ENCODE peak calls at places on chromosomes 12 and 14, in ten cellular contexts. Y is GDM1, F is NCI-H1105 treated with DMSO at 0.1 percent for 48 hours, D is cerebellar cortex, L is caudate nucleus, W is upper lobe of right lung, O is glutamatergic neuron, G is posterior cingulate gyrus, S is EL, P is right lobe of liver. M is an unnamed sample.

GRCh38 chr12:52056801-52057613 is 5.8 kb downstream of the NR4A1 start:
- DNase-seq in Y (no peak), W (no peak), O (no peak), G (no peak), P (no peak), L (no peak), F (no peak), D (no peak), S (no peak), M (no peak)

GRCh38 chr12:113424915-113425823 is 3.0 kb downstream of the SDSL start:
- DNase-seq in L (peak), G (peak), D (peak), O (peak), F (no peak), W (peak), P (peak), S (peak), Y (peak), M (peak)

GRCh38 chr12:106710143-106710893 is 64.2 kb upstream of the RIC8B start:
- DNase-seq in O (no peak), Y (no peak), W (no peak), D (no peak), L (no peak), F (peak), G (no peak), S (no peak), P (no peak), M (peak)

GRCh38 chr12:46661161-46661845 is 164.5 kb downstream of the SLC38A4 start:
- DNase-seq in L (no peak), F (peak), G (no peak), D (peak), S (peak), W (no peak), O (no peak), P (no peak), Y (peak), M (peak)

GRCh38 chr12:115930336-115930735 is 347.2 kb downstream of the MED13L start:
- DNase-seq in W (no peak), G (no peak), F (no peak), D (no peak), S (no peak), L (no peak), O (no peak), Y (no peak), P (no peak), M (no peak)

GRCh38 chr12:2876431-2877046 is 435 bp downstream of the FOXM1 start:
- DNase-seq in F (peak), L (no peak), Y (peak), S (peak), G (no peak), O (no peak), P (peak), W (no peak), D (no peak), M (no peak)

GRCh38 chr14:23447634-23448353 is 12.3 kb upstream of the MYH7 start:
- DNase-seq in W (no peak), F (no peak), S (no peak), Y (no peak), P (no peak), D (no peak), L (no peak), O (no peak), G (no peak), M (no peak)

GRCh38 chr14:95557832-95558231 is 23.0 kb downstream of the GLRX5 start:
- DNase-seq in F (no peak), L (no peak), D (no peak), O (no peak), G (no peak), P (no peak), Y (no peak), W (no peak), S (no peak), M (no peak)

GRCh38 chr14:34203271-34203722 is 252.4 kb upstream of the EGLN3 start:
- DNase-seq in P (no peak), Y (no peak), G (no peak), L (no peak), D (no peak), F (no peak), S (no peak), O (no peak), W (no peak), M (no peak)

GRCh38 chr14:87351007-87351406 is 642.0 kb downstream of the GALC start:
- DNase-seq in O (no peak), L (no peak), G (no peak), W (no peak), F (no peak), D (no peak), Y (no peak), P (no peak), S (no peak), M (no peak)

GRCh38 chr14:76193696-76194095 is 42.0 kb downstream of the GPATCH2L start:
- DNase-seq in F (no peak), W (no peak), Y (no peak), D (no peak), L (no peak), P (no peak), S (no peak), G (no peak), O (no peak), M (no peak)

GRCh38 chr12:6606331-6607131 is 648 bp downstream of the CHD4 start:
- DNase-seq in O (peak), L (peak), S (peak), D (peak), W (peak), Y (no peak), F (no peak), P (peak), G (peak), M (no peak)

GRCh38 chr14:28777773-28778606 is 11.4 kb downstream of the FOXG1 start:
- DNase-seq in Y (no peak), O (no peak), D (no peak), P (no peak), L (no peak), G (no peak), F (no peak), S (no peak), W (no peak), M (no peak)

GRCh38 chr14:101862177-101862576 is 100.7 kb downstream of the PPP2R5C start:
- DNase-seq in Y (no peak), W (no peak), G (no peak), S (peak), O (no peak), F (no peak), P (no peak), D (no peak), L (no peak), M (no peak)

GRCh38 chr12:101967506-101967905 is 90.1 kb downstream of the DRAM1 start:
- DNase-seq in W (no peak), G (no peak), O (no peak), S (no peak), L (no peak), F (no peak), P (no peak), D (no peak), Y (no peak), M (no peak)

GRCh38 chr14:95464103-95464502 is 52.3 kb downstream of the SYNE3 start:
- DNase-seq in O (no peak), F (no peak), L (no peak), Y (no peak), W (no peak), P (no peak), S (no peak), D (no peak), G (no peak), M (no peak)

GRCh38 chr12:100372846-100373245 is 16.0 kb downstream of the SLC17A8 start:
- DNase-seq in D (no peak), G (no peak), S (no peak), F (no peak), O (peak), P (no peak), W (no peak), Y (no peak), L (no peak), M (peak)

GRCh38 chr14:22264759-22265158 is 324.3 kb downstream of the DAD1 start:
- DNase-seq in O (no peak), L (no peak), G (no peak), F (no peak), D (no peak), P (no peak), S (no peak), Y (no peak), W (no peak), M (no peak)

GRCh38 chr12:32399373-32400113 is at the start of gene FGD4:
- DNase-seq in S (peak), O (peak), P (peak), L (peak), F (peak), W (peak), D (peak), Y (peak), G (peak), M (peak)

GRCh38 chr14:88204221-88204620 is 118.8 kb downstream of the KCNK10 start:
- DNase-seq in P (no peak), S (no peak), F (peak), Y (no peak), G (no peak), W (no peak), L (no peak), O (no peak), D (peak), M (no peak)

GRCh38 chr12:104358353-104359003 is 54.9 kb downstream of the EID3 start:
- DNase-seq in L (peak), P (peak), F (peak), S (peak), G (peak), Y (peak), O (peak), W (peak), D (peak), M (no peak)

GRCh38 chr12:16473610-16474326 is 126.3 kb downstream of the MGST1 start:
- DNase-seq in Y (no peak), O (no peak), P (no peak), F (no peak), S (no peak), W (no peak), G (no peak), L (no peak), D (no peak), M (no peak)

GRCh38 chr14:91038439-91038838 is 22.0 kb downstream of the RPS6KA5 start:
- DNase-seq in L (no peak), Y (no peak), S (no peak), G (peak), P (no peak), D (no peak), W (no peak), F (no peak), O (no peak), M (no peak)

GRCh38 chr14:35331605-35332516 is 39.7 kb downstream of the PSMA6 start:
- DNase-seq in F (no peak), P (no peak), L (no peak), S (peak), D (no peak), O (no peak), G (no peak), Y (no peak), W (peak), M (no peak)

GRCh38 chr12:65656904-65657351 is 167.4 kb upstream of the HMGA2 start:
- DNase-seq in S (peak), P (no peak), O (no peak), L (no peak), D (peak), W (no peak), Y (no peak), F (no peak), G (no peak), M (no peak)

GRCh38 chr12:60152756-60153155 is 556.9 kb downstream of the SLC16A7 start:
- DNase-seq in O (no peak), L (no peak), D (no peak), P (no peak), Y (no peak), W (no peak), G (no peak), S (no peak), F (no peak), M (no peak)

GRCh38 chr12:87928046-87928445 is 101.2 kb downstream of the C12orf50 start:
- DNase-seq in W (no peak), O (no peak), L (no peak), Y (no peak), F (no peak), S (no peak), D (no peak), G (no peak), P (no peak), M (no peak)

GRCh38 chr12:116266220-116266619 is 11.3 kb downstream of the MED13L start:
- DNase-seq in S (peak), Y (no peak), F (no peak), G (no peak), P (no peak), W (no peak), O (no peak), D (peak), L (no peak), M (no peak)

GRCh38 chr12:79844693-79845092 is 90.2 kb downstream of the PPP1R12A start:
- DNase-seq in L (no peak), Y (no peak), W (no peak), P (no peak), F (no peak), G (no peak), D (no peak), O (no peak), S (peak), M (peak)

GRCh38 chr14:61561657-61562276 is 133.5 kb upstream of the HIF1A start:
- DNase-seq in O (no peak), Y (no peak), S (peak), F (no peak), L (no peak), W (peak), D (no peak), P (peak), G (no peak), M (no peak)

GRCh38 chr14:35416108-35416750 is 11.7 kb upstream of the NFKBIA start:
- DNase-seq in G (no peak), D (no peak), O (no peak), Y (no peak), P (no peak), S (peak), L (no peak), F (no peak), W (no peak), M (no peak)

GRCh38 chr12:25497021-25497420 is 56.1 kb downstream of the LMNTD1 start:
- DNase-seq in W (no peak), D (no peak), Y (no peak), O (no peak), G (no peak), S (no peak), L (no peak), F (no peak), P (no peak), M (no peak)

GRCh38 chr12:82517027-82517426 is 158.7 kb downstream of the METTL25 start:
- DNase-seq in F (no peak), D (peak), Y (peak), G (no peak), O (peak), P (no peak), L (no peak), S (peak), W (no peak), M (no peak)

M was measured in neuronal stem cell.